ENCODE peak calls at places on chromosomes 13 and 19, in six cellular contexts. L is psoas muscle, Q is H1, J is AG09319, X is astrocyte of the spinal cord, M is choroid plexus epithelial cell. U is an unnamed sample.

GRCh38 chr19:44579663-44580365 is 33.5 kb upstream of the IGSF23 start:
- DNase-seq in M (no peak), J (no peak), Q (no peak), X (no peak), L (no peak), U (no peak)

GRCh38 chr19:58554494-58555368 is at the start of gene CHMP2A:
- DNase-seq in Q (peak), L (peak), X (peak), M (peak), J (peak), U (peak)

GRCh38 chr19:55723491-55723890 is 14.7 kb downstream of the NLRP9 start:
- DNase-seq in X (no peak), M (no peak), Q (no peak), J (no peak), L (no peak), U (no peak)

GRCh38 chr19:343451-343931 is 1.1 kb downstream of the MIER2 start:
- DNase-seq in Q (no peak), L (no peak), M (peak), J (no peak), X (no peak), U (no peak)

GRCh38 chr19:4208385-4209094 is 20.8 kb upstream of the EBI3 start:
- DNase-seq in M (peak), X (peak), Q (peak), L (no peak), J (no peak), U (no peak)

GRCh38 chr19:17996826-17997316 is 11.1 kb upstream of the ARRDC2 start:
- DNase-seq in X (peak), M (peak), J (no peak), L (peak), Q (peak), U (peak)

GRCh38 chr19:16969127-16969526 is 57.5 kb downstream of the CPAMD8 start:
- DNase-seq in L (no peak), J (no peak), Q (no peak), M (peak), X (no peak), U (no peak)

GRCh38 chr19:29372921-29373797 is 152.6 kb upstream of the VSTM2B start:
- DNase-seq in X (no peak), J (no peak), Q (peak), M (no peak), L (no peak), U (no peak)

GRCh38 chr19:45498411-45499195 is at the start of gene PPM1N:
- DNase-seq in L (peak), Q (peak), X (no peak), M (no peak), J (no peak), U (peak)

GRCh38 chr13:20993211-20993610 is 68.2 kb downstream of the LATS2 start:
- DNase-seq in L (no peak), J (no peak), Q (no peak), X (no peak), M (no peak), U (no peak)

GRCh38 chr13:31350560-31350959 is 150.8 kb downstream of the B3GLCT start:
- DNase-seq in L (no peak), X (no peak), J (no peak), Q (no peak), M (no peak), U (no peak)

GRCh38 chr13:23610187-23610576 is 40.0 kb downstream of the TNFRSF19 start:
- DNase-seq in X (peak), J (no peak), L (no peak), Q (no peak), M (peak), U (no peak)

GRCh38 chr19:5308471-5309437 is 31.9 kb downstream of the PTPRS start:
- DNase-seq in Q (no peak), J (peak), M (peak), X (peak), L (no peak), U (no peak)

GRCh38 chr19:23399443-23399842 is 4.2 kb upstream of the ZNF91 start:
- DNase-seq in Q (no peak), J (no peak), L (no peak), M (no peak), X (no peak), U (no peak)

GRCh38 chr13:80584306-80584705 is 243.4 kb upstream of the SPRY2 start:
- DNase-seq in J (no peak), Q (no peak), M (no peak), X (no peak), L (no peak), U (no peak)

GRCh38 chr19:12757544-12758274 is 6.1 kb downstream of the BEST2 start:
- DNase-seq in L (peak), J (peak), M (peak), X (peak), Q (peak), U (peak)

GRCh38 chr13:24328145-24328544 is 18.8 kb downstream of the C1QTNF9 start:
- DNase-seq in X (no peak), J (no peak), Q (no peak), M (no peak), L (no peak), U (no peak)

GRCh38 chr13:95734124-95734523 is 57.2 kb downstream of the DNAJC3 start:
- DNase-seq in M (no peak), L (no peak), X (no peak), Q (no peak), J (no peak), U (no peak)

GRCh38 chr13:49219647-49220034 is 497 bp upstream of the MLNR start:
- DNase-seq in X (peak), J (no peak), Q (no peak), M (peak), L (no peak), U (no peak)

GRCh38 chr19:5690955-5691204 is 785 bp downstream of the RPL36 start:
- DNase-seq in J (no peak), X (no peak), M (peak), L (no peak), Q (no peak), U (no peak)

GRCh38 chr13:77946522-77946921 is 27.9 kb upstream of the EDNRB start:
- DNase-seq in M (no peak), J (no peak), Q (no peak), L (no peak), X (no peak), U (no peak)

GRCh38 chr19:2952953-2953481 is 8.2 kb upstream of the ZNF77 start:
- DNase-seq in X (no peak), L (no peak), M (peak), J (no peak), Q (no peak), U (no peak)

GRCh38 chr13:66657165-66657895 is 572.8 kb downstream of the PCDH9 start:
- DNase-seq in J (peak), M (peak), L (peak), X (peak), Q (no peak), U (no peak)

DNA sequence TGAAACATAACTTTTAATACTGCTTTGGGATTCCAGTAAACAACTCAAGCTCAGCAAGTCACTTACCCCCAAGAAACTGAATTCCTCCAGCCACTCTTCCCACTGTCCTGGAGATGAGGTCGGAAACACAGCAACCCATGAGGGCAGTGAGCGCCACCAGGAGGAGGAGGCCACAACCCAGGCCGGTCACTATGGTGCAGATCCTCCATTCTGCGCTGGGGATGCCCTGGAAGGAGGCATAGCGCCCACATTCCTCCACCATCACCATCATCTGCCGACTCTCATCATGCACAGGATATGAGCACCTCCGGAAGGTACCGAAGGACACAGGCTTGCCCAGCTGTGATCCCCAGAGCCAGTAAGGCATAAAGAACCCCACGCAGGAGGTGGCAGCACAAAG is 2.2 kb downstream of the LHFPL6 start:
- DNase-seq in J (no peak), M (peak), L (no peak), X (peak), Q (peak), U (no peak)
- TF ChIP-seq CTCF in J (peak), M (peak), L (no peak), X (peak), Q (peak), U (no peak)

DNA sequence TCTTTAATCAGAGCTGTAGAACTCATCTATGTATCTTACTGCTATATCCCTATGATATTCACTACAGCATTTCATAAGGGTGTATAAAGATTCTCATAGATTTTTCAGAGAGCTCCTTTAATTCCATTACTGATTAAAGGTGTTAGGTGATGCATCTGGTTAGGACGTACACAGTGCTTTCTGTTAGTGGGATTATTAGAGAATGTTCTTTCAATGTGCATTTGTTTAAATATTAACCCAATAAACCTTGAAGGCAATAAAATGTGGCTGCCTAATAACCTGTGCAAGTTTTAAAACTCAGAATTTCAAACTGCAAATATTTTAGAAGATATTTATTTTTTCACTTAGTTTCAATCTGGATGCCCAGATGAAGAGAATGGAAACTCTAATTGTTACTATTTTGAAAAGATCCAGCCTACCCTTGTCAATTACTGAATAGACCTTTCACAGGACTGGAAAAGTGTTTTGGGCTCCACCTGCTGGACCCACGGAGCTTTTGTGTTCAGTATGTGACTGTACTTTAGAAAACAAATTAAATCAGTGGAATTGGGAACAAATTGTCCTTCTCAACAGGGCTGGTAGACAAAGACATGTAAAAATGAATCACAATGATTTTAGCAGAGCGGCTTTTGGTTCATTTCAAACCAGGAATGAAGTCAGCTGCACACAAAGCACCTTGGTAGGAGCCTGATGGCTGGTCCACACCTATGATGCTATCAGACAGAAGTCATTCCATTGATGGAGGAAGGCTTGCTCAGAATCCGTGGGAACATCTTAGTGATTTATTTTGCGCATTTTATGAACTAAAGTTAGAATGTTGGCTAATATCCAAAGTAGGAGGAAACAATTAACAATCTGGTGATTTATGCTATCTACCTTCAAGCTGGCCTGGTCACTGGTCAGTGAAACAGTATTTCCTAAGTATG is 89.5 kb upstream of the RAP2A start:
- DNase-seq in Q (no peak), M (peak), J (no peak), X (peak), L (peak), U (no peak)
- TF ChIP-seq CTCF in Q (peak), M (peak), J (peak), X (peak), L (peak), U (peak)

GRCh38 chr13:42394361-42395065 is 122.6 kb downstream of the AKAP11 start:
- DNase-seq in M (no peak), Q (no peak), J (no peak), X (no peak), L (no peak), U (no peak)

GRCh38 chr13:42395066-42395821 is 123.3 kb downstream of the AKAP11 start:
- DNase-seq in Q (no peak), L (no peak), X (no peak), J (no peak), M (no peak), U (no peak)

GRCh38 chr13:42393573-42394360 is 121.8 kb downstream of the AKAP11 start:
- DNase-seq in L (no peak), X (no peak), Q (no peak), J (no peak), M (no peak), U (no peak)

GRCh38 chr13:42392180-42392579 is 120.2 kb downstream of the AKAP11 start:
- DNase-seq in Q (no peak), M (no peak), X (no peak), L (no peak), J (no peak), U (no peak)

GRCh38 chr13:42392706-42393572 is 121.0 kb downstream of the AKAP11 start:
- DNase-seq in Q (no peak), X (peak), J (no peak), L (no peak), M (peak), U (no peak)
- TF ChIP-seq CTCF in Q (no peak), X (no peak), J (no peak), L (no peak), M (no peak), U (no peak)

GRCh38 chr13:89695343-89696257 is 1651.9 kb upstream of the MIR17HG start:
- DNase-seq in Q (peak), X (peak), J (peak), M (peak), L (no peak), U (no peak)
- TF ChIP-seq CTCF in Q (peak), X (peak), J (peak), M (peak), L (peak), U (peak)

GRCh38 chr13:99506632-99507031 is 5.4 kb downstream of the TM9SF2 start:
- DNase-seq in X (no peak), J (no peak), M (no peak), Q (no peak), L (no peak), U (no peak)

GRCh38 chr13:99507054-99507453 is 5.8 kb downstream of the TM9SF2 start:
- DNase-seq in L (no peak), Q (no peak), J (no peak), M (no peak), X (no peak), U (no peak)

GRCh38 chr13:99509477-99509876 is 8.2 kb downstream of the TM9SF2 start:
- DNase-seq in L (no peak), X (no peak), Q (no peak), J (no peak), M (no peak), U (no peak)

GRCh38 chr13:99501952-99502310 is 659 bp downstream of the TM9SF2 start:
- DNase-seq in L (no peak), Q (no peak), J (no peak), M (peak), X (no peak), U (no peak)

DNA sequence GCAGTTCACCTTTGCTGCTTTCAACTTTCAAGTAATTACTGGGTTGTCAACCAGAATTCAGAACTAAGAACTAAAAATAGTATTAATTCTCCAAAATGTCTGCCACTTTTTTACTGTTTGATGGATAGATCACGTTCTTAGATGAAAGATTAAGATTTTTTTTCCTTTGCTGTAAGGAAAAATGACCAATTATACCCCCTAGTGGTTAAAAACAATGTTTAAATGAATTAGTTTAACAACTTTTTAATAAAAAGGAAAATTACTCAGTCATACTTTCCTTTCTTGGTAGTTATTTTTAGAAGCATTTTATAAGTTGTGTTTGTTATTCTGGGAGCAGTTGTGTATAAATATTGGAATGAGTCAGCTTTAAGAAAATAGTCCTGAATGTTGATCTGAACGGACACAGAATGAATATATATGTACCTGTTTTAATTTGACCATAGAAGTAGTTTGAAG is 4.6 kb downstream of the TM9SF2 start:
- DNase-seq in M (peak), X (peak), L (no peak), Q (no peak), J (no peak), U (no peak)
- TF ChIP-seq CTCF in M (no peak), X (peak), L (peak), Q (no peak), J (peak), U (peak)